ENCODE peak calls at places on chromosomes 11 and 22, in five cellular contexts. O, G, Y, L and I are unnamed samples.

GRCh38 chr11:11966354-11966741 is 42.1 kb downstream of the DKK3 start:
- DNase-seq in Y (no peak), O (no peak), L (peak; percentile 12), G (no peak), I (peak; percentile 58)

GRCh38 chr11:134445601-134446325 is 33.7 kb upstream of the B3GAT1 start:
- DNase-seq in G (no peak), L (no peak), Y (no peak), O (no peak), I (no peak)

GRCh38 chr11:118842369-118842768 is 41.3 kb upstream of the CXCR5 start:
- DNase-seq in L (no peak), O (no peak), Y (no peak), G (peak; percentile 14), I (no peak)

GRCh38 chr22:29163808-29164207 is 41.9 kb upstream of the EMID1 start:
- DNase-seq in O (no peak), L (no peak), G (no peak), Y (no peak), I (no peak)

GRCh38 chr22:35609261-35609660 is 7.9 kb downstream of the MB start:
- DNase-seq in O (no peak), L (no peak), G (no peak), Y (no peak), I (no peak)

GRCh38 chr22:39664485-39665200 is 94.1 kb downstream of the CACNA1I start:
- DNase-seq in L (no peak), Y (no peak), G (no peak), O (peak; percentile 46), I (no peak)

GRCh38 chr22:23395476-23396361 is 184.4 kb downstream of the IGLL1 start:
- DNase-seq in G (no peak), Y (no peak), L (no peak), O (no peak), I (no peak)

GRCh38 chr11:69641681-69642548 is 959 bp downstream of the CCND1 start:
- DNase-seq in Y (no peak), L (no peak), G (peak; percentile 44), O (peak; percentile 11), I (no peak)

GRCh38 chr11:111531687-111532364 is 8.7 kb upstream of the LAYN start:
- DNase-seq in Y (peak; percentile 77), G (peak; percentile 83), L (no peak), O (peak; percentile 92), I (no peak)

GRCh38 chr11:130677486-130678153 is 229.2 kb downstream of the ADAMTS15 start:
- DNase-seq in O (no peak), Y (peak; percentile 61), G (peak; percentile 58), L (no peak), I (no peak)

GRCh38 chr11:66112041-66112491 is 42.0 kb downstream of the PACS1 start:
- DNase-seq in Y (no peak), L (no peak), O (no peak), G (no peak), I (no peak)

GRCh38 chr11:77094841-77095365 is 7.7 kb upstream of the OMP start:
- DNase-seq in L (no peak), Y (no peak), G (no peak), O (no peak), I (no peak)

GRCh38 chr11:9103542-9104276 is 12.3 kb upstream of the SCUBE2 start:
- DNase-seq in G (no peak), O (no peak), L (no peak), Y (no peak), I (no peak)

GRCh38 chr11:115820026-115820425 is 315.8 kb upstream of the CADM1 start:
- DNase-seq in Y (no peak), G (no peak), L (no peak), O (no peak), I (no peak)

GRCh38 chr22:18113680-18114394 is 3.2 kb downstream of the TUBA8 start:
- DNase-seq in Y (no peak), L (no peak), O (no peak), G (no peak), I (no peak)

GRCh38 chr22:43860831-43861230 is 1.5 kb downstream of the SULT4A1 start:
- DNase-seq in L (no peak), G (no peak), Y (no peak), O (no peak), I (no peak)
- TF ChIP-seq CTCF in L (no peak), G (no peak), Y (no peak), O (no peak), I (no peak)

GRCh38 chr11:3202305-3202704 is 16.3 kb downstream of the MRGPRG start:
- DNase-seq in Y (no peak), L (no peak), O (no peak), G (no peak), I (no peak)

GRCh38 chr11:3201677-3202181 is 16.9 kb downstream of the MRGPRG start:
- DNase-seq in L (no peak), O (no peak), Y (no peak), G (no peak), I (no peak)

GRCh38 chr11:3204141-3205015 is 14.2 kb downstream of the MRGPRG start:
- DNase-seq in G (no peak), Y (no peak), L (no peak), O (no peak), I (no peak)

GRCh38 chr11:3202759-3203158 is 15.9 kb downstream of the MRGPRG start:
- DNase-seq in Y (no peak), G (no peak), L (no peak), O (peak; percentile 38), I (no peak)

GRCh38 chr11:3203221-3204043 is 15.2 kb downstream of the MRGPRG start:
- DNase-seq in O (no peak), Y (no peak), G (no peak), L (no peak), I (no peak)
- TF ChIP-seq CTCF in O (no peak), Y (no peak), G (no peak), L (no peak), I (peak; percentile 10)

GRCh38 chr11:60705895-60706294 is 6.5 kb downstream of the MS4A8 start:
- DNase-seq in O (no peak), L (no peak), G (no peak), Y (no peak), I (no peak)

GRCh38 chr11:60703374-60703773 is 4.0 kb downstream of the MS4A8 start:
- DNase-seq in O (no peak), G (no peak), L (no peak), Y (no peak), I (no peak)

GRCh38 chr11:60700689-60701508 is 1.5 kb downstream of the MS4A8 start:
- DNase-seq in L (no peak), G (no peak), O (peak; percentile 12), Y (no peak), I (no peak)

GRCh38 chr11:60699282-60699681 is at the start of gene MS4A8:
- DNase-seq in L (no peak), Y (no peak), O (no peak), G (no peak), I (no peak)

DNA sequence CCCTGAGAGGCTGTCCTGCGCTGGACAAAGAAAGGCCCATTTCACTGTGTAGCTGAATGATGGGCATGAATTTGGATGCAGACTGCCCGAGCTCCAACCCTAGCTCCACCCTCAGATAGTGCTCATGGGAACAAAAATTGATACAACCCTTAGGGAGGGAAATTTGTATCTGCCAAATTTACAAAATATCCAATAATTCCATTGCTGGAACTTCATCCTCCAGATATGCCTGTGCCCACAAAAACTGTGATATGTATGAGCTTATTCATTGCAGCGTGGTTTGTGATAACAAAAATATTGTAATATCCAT is 2.1 kb downstream of the MS4A8 start:
- DNase-seq in O (no peak), G (no peak), L (no peak), Y (no peak), I (no peak)
- TF ChIP-seq CTCF in O (peak; percentile 1), G (no peak), L (peak; percentile 3), Y (no peak), I (peak; percentile 4)

GRCh38 chr11:67605231-67606011 is 1.3 kb upstream of the NDUFV1 start:
- DNase-seq in Y (no peak), G (no peak), O (no peak), L (no peak), I (no peak)

GRCh38 chr11:67607507-67607906 is 771 bp downstream of the NDUFV1 start:
- DNase-seq in Y (no peak), O (no peak), L (no peak), G (no peak), I (no peak)

GRCh38 chr11:67606150-67606476 is 623 bp upstream of the NDUFV1 start:
- DNase-seq in L (no peak), Y (no peak), G (peak; percentile 47), O (no peak), I (no peak)

GRCh38 chr11:67608486-67608885 is 1.8 kb downstream of the NDUFV1 start:
- DNase-seq in G (no peak), Y (no peak), O (no peak), L (no peak), I (no peak)

GRCh38 chr11:67606477-67607295 is at the start of gene NDUFV1:
- DNase-seq in L (peak; percentile 98), Y (no peak), O (peak; percentile 98), G (peak; percentile 90), I (peak; percentile 97)
- TF ChIP-seq CTCF in L (peak; percentile 97), Y (peak; percentile 83), O (peak; percentile 40), G (peak; percentile 21), I (peak; percentile 70)